ENCODE peak calls at places on chromosomes 11 and 22, in seven cellular contexts. K is body of pancreas; B is activated T-cell treated with anti-CD3 and anti-CD28 coated beads, Interleukin-2, amount 50 U/mL, for 1 hour; S is bronchial epithelial cell; N is naive thymus-derived CD4-positive, alpha-beta T cell; Q is activated CD4-positive, alpha-beta T cell treated with anti-CD3 and anti-CD28 coated beads, Interleukin-2, amount 50 U/mL, for 24 hours; V is CD8-positive, alpha-beta memory T cell. Z is an unnamed sample.

GRCh38 chr22:48940988-48941902 is 886.4 kb downstream of the BRD1 start:
- DNase-seq in K (no peak), B (no peak), S (no peak), N (no peak), Q (no peak), V (no peak), Z (no peak)

GRCh38 chr11:69484427-69485259 is 3.2 kb downstream of the LINC01488 start:
- DNase-seq in K (no peak), B (no peak), S (no peak), N (no peak), Q (no peak), V (no peak), Z (no peak)

GRCh38 chr22:41596776-41597634 is 7.4 kb upstream of the PMM1 start:
- DNase-seq in K (peak; percentile 80), B (peak; percentile 42), S (peak; percentile 57), N (no peak), Q (no peak), V (no peak), Z (peak; percentile 73)

GRCh38 chr11:76823481-76824028 is 37.2 kb upstream of the ACER3 start:
- DNase-seq in K (no peak), B (no peak), S (peak; percentile 96), N (no peak), Q (no peak), V (no peak), Z (peak; percentile 95)

GRCh38 chr11:72840780-72841179 is 26.6 kb downstream of the ATG16L2 start:
- DNase-seq in K (no peak), B (no peak), S (peak; percentile 71), N (no peak), Q (no peak), V (no peak), Z (peak; percentile 75)

GRCh38 chr22:28299760-28300159 is 379.9 kb downstream of the TTC28 start:
- DNase-seq in K (peak; percentile 24), B (no peak), S (no peak), N (no peak), Q (no peak), V (no peak), Z (no peak)

GRCh38 chr22:37633693-37634504 is 5.6 kb upstream of the SH3BP1 start:
- DNase-seq in K (peak; percentile 73), B (peak; percentile 59), S (no peak), N (no peak), Q (no peak), V (peak; percentile 51), Z (no peak)

GRCh38 chr11:1042626-1043562 is 6.4 kb upstream of the MUC6 start:
- DNase-seq in K (peak; percentile 16), B (no peak), S (no peak), N (no peak), Q (no peak), V (no peak), Z (no peak)

GRCh38 chr22:23218867-23219251 is 38.5 kb downstream of the BCR start:
- DNase-seq in K (peak; percentile 67), B (no peak), S (no peak), N (no peak), Q (no peak), V (no peak), Z (no peak)

GRCh38 chr22:20857838-20858614 is 585 bp downstream of the PI4KA start:
- DNase-seq in K (peak; percentile 78), B (peak; percentile 86), S (peak; percentile 49), N (no peak), Q (peak; percentile 77), V (peak; percentile 3), Z (peak; percentile 81)

GRCh38 chr22:18057568-18058209 is 20.1 kb upstream of the PEX26 start:
- DNase-seq in K (peak; percentile 95), B (no peak), S (peak; percentile 98), N (no peak), Q (no peak), V (peak; percentile 1), Z (peak; percentile 98)

GRCh38 chr22:17733484-17733883 is 40.8 kb downstream of the BID start:
- DNase-seq in K (no peak), B (no peak), S (no peak), N (no peak), Q (no peak), V (no peak), Z (no peak)

GRCh38 chr11:4606231-4607015 is 1.6 kb downstream of the TRIM68 start:
- DNase-seq in K (no peak), B (no peak), S (peak; percentile 11), N (no peak), Q (no peak), V (no peak), Z (peak; percentile 3)

GRCh38 chr22:35518781-35519180 is 21.9 kb upstream of the RASD2 start:
- DNase-seq in K (no peak), B (no peak), S (no peak), N (no peak), Q (no peak), V (no peak), Z (no peak)

GRCh38 chr22:26672060-26672471 is 14.7 kb downstream of the MIAT start:
- DNase-seq in K (no peak), B (no peak), S (no peak), N (no peak), Q (no peak), V (no peak), Z (no peak)

GRCh38 chr11:76678316-76678715 is 7.8 kb upstream of the LRRC32 start:
- DNase-seq in K (no peak), B (no peak), S (no peak), N (no peak), Q (no peak), V (no peak), Z (no peak)

GRCh38 chr22:42344391-42344861 is 74.0 kb upstream of the TCF20 start:
- DNase-seq in K (no peak), B (no peak), S (no peak), N (no peak), Q (no peak), V (no peak), Z (peak; percentile 40)

GRCh38 chr11:94184861-94185260 is 56.2 kb downstream of the PANX1 start:
- DNase-seq in K (no peak), B (no peak), S (no peak), N (no peak), Q (no peak), V (no peak), Z (no peak)

GRCh38 chr11:69320326-69320725 is 26.4 kb downstream of the MYEOV start:
- DNase-seq in K (peak; percentile 52), B (no peak), S (no peak), N (no peak), Q (no peak), V (no peak), Z (no peak)

GRCh38 chr11:65576867-65577755 is 1.3 kb downstream of the EHBP1L1 start:
- DNase-seq in K (peak; percentile 86), B (no peak), S (peak; percentile 84), N (no peak), Q (no peak), V (peak; percentile 28), Z (peak; percentile 90)

GRCh38 chr11:108906329-108906728 is 241.5 kb downstream of the DDX10 start:
- DNase-seq in K (no peak), B (no peak), S (peak; percentile 77), N (no peak), Q (no peak), V (no peak), Z (peak; percentile 67)

GRCh38 chr11:120807414-120808150 is 216.3 kb upstream of the TBCEL start:
- DNase-seq in K (no peak), B (no peak), S (peak; percentile 78), N (no peak), Q (no peak), V (no peak), Z (peak; percentile 40)

GRCh38 chr22:37133304-37134018 is 16.3 kb downstream of the IL2RB start:
- DNase-seq in K (peak; percentile 20), B (no peak), S (no peak), N (no peak), Q (no peak), V (no peak), Z (no peak)

GRCh38 chr22:44957267-44957905 is 52.4 kb downstream of the PHF21B start:
- DNase-seq in K (no peak), B (no peak), S (no peak), N (no peak), Q (no peak), V (no peak), Z (no peak)

GRCh38 chr11:64074239-64074638 is 38.5 kb downstream of the FLRT1 start:
- DNase-seq in K (no peak), B (no peak), S (peak; percentile 55), N (no peak), Q (no peak), V (no peak), Z (peak; percentile 54)

GRCh38 chr11:83456075-83456474 is 169.9 kb upstream of the CCDC90B start:
- DNase-seq in K (peak; percentile 16), B (no peak), S (no peak), N (no peak), Q (no peak), V (no peak), Z (no peak)

GRCh38 chr22:40578171-40578570 is 58.3 kb downstream of the MRTFA start:
- DNase-seq in K (no peak), B (no peak), S (no peak), N (peak; percentile 12), Q (peak; percentile 9), V (no peak), Z (no peak)

GRCh38 chr11:88179141-88179540 is 3.9 kb upstream of the RAB38 start:
- DNase-seq in K (no peak), B (no peak), S (peak; percentile 99), N (no peak), Q (no peak), V (peak; percentile 2), Z (peak; percentile 98)

GRCh38 chr11:1254086-1254648 is 31.3 kb downstream of the MUC5B start:
- DNase-seq in K (no peak), B (no peak), S (no peak), N (no peak), Q (no peak), V (no peak), Z (no peak)

GRCh38 chr11:12470236-12470635 is 92.9 kb downstream of the PARVA start:
- DNase-seq in K (no peak), B (no peak), S (no peak), N (no peak), Q (no peak), V (no peak), Z (no peak)

GRCh38 chr22:49063040-49063329 is 764.7 kb downstream of the BRD1 start:
- DNase-seq in K (no peak), B (no peak), S (no peak), N (no peak), Q (no peak), V (no peak), Z (no peak)

GRCh38 chr11:56932572-56933235 is 56.0 kb upstream of the OR5AK2 start:
- DNase-seq in K (no peak), B (no peak), S (peak; percentile 100), N (no peak), Q (no peak), V (no peak), Z (peak; percentile 99)

GRCh38 chr11:114040706-114041211 is 18.8 kb upstream of the ZBTB16 start:
- DNase-seq in K (peak; percentile 56), B (no peak), S (peak; percentile 48), N (no peak), Q (no peak), V (no peak), Z (peak; percentile 41)

GRCh38 chr11:67160045-67160444 is 41.0 kb downstream of the KDM2A start:
- DNase-seq in K (no peak), B (no peak), S (no peak), N (no peak), Q (no peak), V (no peak), Z (no peak)

GRCh38 chr11:111297696-111298095 is 650 bp upstream of the POU2AF3 start:
- DNase-seq in K (no peak), B (no peak), S (no peak), N (no peak), Q (no peak), V (no peak), Z (no peak)

GRCh38 chr11:69775163-69775755 is at the start of gene FGF4:
- DNase-seq in K (no peak), B (no peak), S (no peak), N (no peak), Q (no peak), V (no peak), Z (no peak)

Z was measured in epithelial cell of esophagus.